ENCODE peak calls at places on chromosomes 6 and 20, in six cellular contexts. D is IMR-90, J is neuronal stem cell, N is H9, W is mesenchymal stem cell, A is H1. E is an unnamed sample.
A peak's percentile ranks its signal among the peaks of the same experiment; 100 is the strongest.

GRCh38 chr6:15429146-15430110 is 183.6 kb downstream of the JARID2 start:
- DNase-seq in A (no peak), W (peak; percentile 81), J (no peak), N (no peak), D (peak; percentile 70), E (peak; percentile 73)

GRCh38 chr20:44471481-44471882 is 4.2 kb upstream of the TTPAL start:
- DNase-seq in N (no peak), D (peak; percentile 44), J (no peak), W (peak; percentile 43), A (no peak), E (peak; percentile 62)

GRCh38 chr20:14444106-14444505 is 106.7 kb upstream of the FLRT3 start:
- DNase-seq in W (peak; percentile 32), A (no peak), N (no peak), J (no peak), D (no peak), E (no peak)

GRCh38 chr20:17843246-17844132 is 125.1 kb downstream of the SNX5 start:
- DNase-seq in W (peak; percentile 90), D (peak; percentile 97), N (no peak), J (no peak), A (no peak), E (no peak)

GRCh38 chr6:106063448-106063850 is 22.7 kb upstream of the PRDM1 start:
- DNase-seq in J (no peak), D (peak; percentile 73), N (no peak), A (no peak), W (peak; percentile 22), E (no peak)

GRCh38 chr6:14354919-14355572 is 237.5 kb downstream of the CD83 start:
- DNase-seq in D (peak; percentile 88), N (no peak), J (no peak), W (peak; percentile 65), A (no peak), E (no peak)

GRCh38 chr20:43721429-43722152 is 5.2 kb downstream of the GTSF1L start:
- DNase-seq in A (no peak), J (no peak), W (no peak), N (peak; percentile 58), D (no peak), E (no peak)

GRCh38 chr20:5364997-5365597 is 48.3 kb upstream of the PROKR2 start:
- DNase-seq in J (no peak), A (no peak), W (peak; percentile 54), D (no peak), N (no peak), E (peak; percentile 63)

GRCh38 chr6:113995632-113996031 is 24.7 kb upstream of the HDAC2 start:
- DNase-seq in D (peak; percentile 98), A (no peak), W (peak; percentile 92), N (peak; percentile 54), J (no peak), E (peak; percentile 95)

GRCh38 chr20:62248890-62249560 is 10.7 kb downstream of the OSBPL2 start:
- DNase-seq in D (no peak), N (no peak), W (no peak), A (no peak), J (no peak), E (no peak)

GRCh38 chr6:112408522-112408921 is 61.4 kb downstream of the RFPL4B start:
- DNase-seq in N (no peak), D (no peak), A (no peak), J (no peak), W (no peak), E (no peak)

GRCh38 chr6:149895702-149896310 is 2.1 kb downstream of the RAET1E start:
- DNase-seq in W (peak; percentile 78), N (no peak), J (no peak), D (peak; percentile 62), A (no peak), E (no peak)

GRCh38 chr20:1600736-1601135 is 19.1 kb downstream of the SIRPB1 start:
- DNase-seq in D (no peak), W (no peak), N (no peak), A (no peak), J (no peak), E (no peak)

GRCh38 chr20:62550087-62550565 is 74.3 kb upstream of the GATA5 start:
- DNase-seq in J (no peak), A (no peak), D (no peak), W (no peak), N (no peak), E (peak; percentile 31)

GRCh38 chr6:87755697-87756671 is 54.0 kb upstream of the AKIRIN2 start:
- DNase-seq in J (no peak), W (no peak), A (no peak), D (peak; percentile 17), N (no peak), E (peak; percentile 26)

GRCh38 chr6:72374864-72375263 is 247.0 kb upstream of the KCNQ5 start:
- DNase-seq in W (no peak), J (peak; percentile 8), A (no peak), D (peak; percentile 12), N (peak; percentile 42), E (peak; percentile 23)

GRCh38 chr6:15593798-15594197 is 69.0 kb downstream of the DTNBP1 start:
- DNase-seq in A (no peak), D (peak; percentile 27), J (no peak), W (no peak), N (no peak), E (no peak)

GRCh38 chr20:13426870-13427269 is 205.8 kb downstream of the ISM1 start:
- DNase-seq in W (no peak), N (no peak), A (no peak), D (no peak), J (no peak), E (no peak)

GRCh38 chr6:111057074-111057752 is 30.1 kb upstream of the SLC16A10 start:
- DNase-seq in A (no peak), D (peak; percentile 52), W (peak; percentile 44), N (no peak), J (peak; percentile 5), E (peak; percentile 32)

GRCh38 chr6:4666886-4667513 is 109.2 kb upstream of the CDYL start:
- DNase-seq in J (no peak), D (no peak), A (no peak), W (no peak), N (peak; percentile 8), E (no peak)

GRCh38 chr6:7640607-7641577 is 50.9 kb downstream of the SNRNP48 start:
- DNase-seq in J (no peak), A (no peak), D (peak; percentile 87), N (no peak), W (peak; percentile 75), E (peak; percentile 8)

GRCh38 chr6:122730775-122731386 is 48.6 kb upstream of the FABP7 start:
- DNase-seq in D (peak; percentile 54), A (no peak), J (peak; percentile 31), N (no peak), W (peak; percentile 55), E (peak; percentile 40)

GRCh38 chr6:157284738-157285421 is 38.4 kb downstream of the TMEM242 start:
- DNase-seq in D (no peak), N (no peak), A (no peak), W (no peak), J (no peak), E (no peak)

GRCh38 chr6:46808806-46809205 is 15.6 kb downstream of the MEP1A start:
- DNase-seq in N (no peak), J (no peak), W (no peak), D (no peak), A (no peak), E (no peak)

GRCh38 chr20:50546729-50547314 is 36.6 kb downstream of the PTPN1 start:
- DNase-seq in A (no peak), W (peak; percentile 62), D (no peak), J (no peak), N (no peak), E (no peak)

GRCh38 chr6:35613762-35614161 is 75.0 kb downstream of the FKBP5 start:
- DNase-seq in A (no peak), W (no peak), J (no peak), D (no peak), N (no peak), E (no peak)

GRCh38 chr20:60206259-60206658 is 248.0 kb downstream of the CDH26 start:
- DNase-seq in N (peak; percentile 76), D (peak; percentile 49), J (no peak), W (peak; percentile 3), A (no peak), E (peak; percentile 88)

GRCh38 chr6:63475707-63476106 is 96.6 kb upstream of the LOC128125822 start:
- DNase-seq in D (no peak), W (no peak), J (no peak), N (no peak), A (no peak), E (no peak)

DNA sequence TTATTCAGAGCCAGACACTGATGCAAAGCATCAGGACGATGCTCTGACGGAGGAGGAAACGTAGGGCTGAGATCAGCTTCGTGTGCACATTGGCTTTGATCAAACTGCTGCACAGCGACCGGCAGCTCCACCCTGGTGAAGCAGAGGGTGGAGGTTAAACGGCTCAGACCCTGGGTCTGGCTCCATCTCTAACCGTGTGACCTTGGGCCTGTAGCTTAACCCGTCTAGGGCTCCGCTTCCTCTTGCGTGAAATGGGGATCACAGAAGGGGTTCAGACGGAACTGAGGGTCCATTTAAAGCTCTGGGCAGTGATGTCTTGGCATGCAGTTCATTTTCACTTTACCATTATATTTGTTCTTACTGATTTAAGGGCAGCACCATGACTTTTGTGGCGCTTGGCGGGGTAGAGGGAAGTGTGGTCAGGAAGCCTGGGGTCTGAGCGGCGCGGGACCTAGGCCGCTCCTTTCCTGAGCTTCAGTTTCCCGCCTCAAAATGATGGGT is 639 bp downstream of the RBL1 start:
- DNase-seq in J (no peak), D (no peak), W (no peak), N (no peak), A (no peak), E (no peak)
- H3K4ac ChIP-seq in J (no peak overlapping the region), D (peak overlapping the region; percentile 80), W (no peak overlapping the region), N (no peak overlapping the region), A (peak overlapping the region; percentile 2), E (peak overlapping the region; percentile 73)

GRCh38 chr6:40695750-40696415 is 108.7 kb upstream of the LRFN2 start:
- DNase-seq in A (no peak), D (no peak), J (no peak), N (no peak), W (no peak), E (no peak)
- H2BK15ac ChIP-seq in A (peak overlapping the region; percentile 66), D (no peak overlapping the region), J (no peak overlapping the region), N (no peak overlapping the region), W (no peak overlapping the region), E (no peak overlapping the region)

GRCh38 chr6:11229267-11230043 is 3.0 kb downstream of the NEDD9 start:
- DNase-seq in J (peak; percentile 46), D (no peak), A (no peak), W (no peak), N (peak; percentile 72), E (peak; percentile 82)
- H3K18ac ChIP-seq in J (no peak overlapping the region), D (no peak overlapping the region), A (no peak overlapping the region), W (peak overlapping the region; percentile 85), N (no peak overlapping the region), E (peak overlapping the region; percentile 54)

GRCh38 chr6:160005211-160005610 is 36.3 kb downstream of the IGF2R start:
- DNase-seq in J (no peak), A (no peak), N (no peak), W (no peak), D (no peak), E (no peak)
- H3K4ac ChIP-seq in J (no peak overlapping the region), A (no peak overlapping the region), N (no peak overlapping the region), W (no peak overlapping the region), D (no peak overlapping the region), E (no peak overlapping the region)